ENCODE peak calls at places on chromosomes 11 and 22, in nine cellular contexts. U, H, N, O, Q, Y, C, V and G are unnamed samples.

GRCh38 chr22:38422615-38423511 is 32.1 kb downstream of the KCNJ4 start:
- DNase-seq in Y (peak), Q (no peak), V (no peak), C (no peak), N (no peak), O (peak), H (no peak), U (peak), G (peak)

GRCh38 chr22:45680932-45681700 is 9.5 kb downstream of the ATXN10 start:
- DNase-seq in N (no peak), O (no peak), U (no peak), V (no peak), C (no peak), H (no peak), Q (no peak), Y (no peak), G (no peak)

GRCh38 chr11:20032577-20033265 is 127.6 kb downstream of the DBX1 start:
- DNase-seq in C (no peak), O (no peak), Y (no peak), Q (no peak), U (no peak), V (no peak), N (no peak), H (no peak), G (no peak)

GRCh38 chr11:69348414-69349235 is 54.7 kb downstream of the MYEOV start:
- DNase-seq in V (no peak), N (no peak), Y (no peak), H (no peak), C (peak), U (no peak), O (no peak), Q (no peak), G (no peak)

GRCh38 chr11:130051077-130051476 is 18.6 kb upstream of the APLP2 start:
- DNase-seq in V (no peak), Q (no peak), C (no peak), U (no peak), O (no peak), N (no peak), H (no peak), Y (no peak), G (no peak)

GRCh38 chr11:9344046-9344680 is 29.8 kb upstream of the TMEM41B start:
- DNase-seq in Y (no peak), N (no peak), Q (no peak), V (no peak), C (no peak), H (no peak), U (no peak), O (no peak), G (no peak)

GRCh38 chr11:44780940-44781631 is 54.3 kb downstream of the TSPAN18 start:
- DNase-seq in O (peak), C (peak), N (no peak), U (no peak), H (no peak), Q (no peak), V (no peak), Y (no peak), G (no peak)

GRCh38 chr11:88275636-88276035 is 61.9 kb downstream of the CTSC start:
- DNase-seq in C (no peak), Q (no peak), O (no peak), V (no peak), Y (no peak), U (no peak), H (no peak), N (no peak), G (no peak)

GRCh38 chr11:121741316-121741715 is 288.5 kb upstream of the SORL1-AS1 start:
- DNase-seq in Q (no peak), O (no peak), V (no peak), U (no peak), H (no peak), Y (no peak), C (no peak), N (no peak), G (no peak)

GRCh38 chr11:27183672-27184457 is 143.2 kb downstream of the BBOX1 start:
- DNase-seq in Q (peak), N (peak), U (peak), O (peak), C (no peak), Y (peak), H (no peak), V (no peak), G (no peak)

GRCh38 chr11:81237139-81237538 is 1496.5 kb downstream of the FAM181B start:
- DNase-seq in H (no peak), Y (peak), N (peak), O (no peak), C (no peak), Q (peak), U (no peak), V (no peak), G (no peak)

GRCh38 chr22:31715157-31715778 is 34.7 kb downstream of the PRR14L start:
- DNase-seq in N (no peak), Q (no peak), V (no peak), Y (no peak), C (no peak), O (no peak), U (no peak), H (no peak), G (no peak)

GRCh38 chr11:69704508-69705245 is 855 bp upstream of the FGF19 start:
- DNase-seq in H (no peak), U (no peak), N (no peak), Y (peak), O (peak), V (no peak), Q (no peak), C (no peak), G (no peak)

GRCh38 chr11:66268953-66269906 is 791 bp downstream of the RAB1B start:
- DNase-seq in Y (peak), O (peak), H (no peak), U (no peak), C (no peak), Q (no peak), V (no peak), N (peak), G (no peak)

GRCh38 chr22:40247976-40248375 is 70.3 kb downstream of the TNRC6B start:
- DNase-seq in Q (no peak), V (no peak), H (no peak), U (no peak), C (no peak), Y (no peak), O (no peak), N (no peak), G (no peak)

GRCh38 chr22:36116127-36116526 is 44.4 kb downstream of the APOL3 start:
- DNase-seq in C (no peak), V (no peak), U (no peak), Y (no peak), N (no peak), H (no peak), Q (no peak), O (no peak), G (no peak)

GRCh38 chr22:32776397-32776796 is 25.1 kb upstream of the TIMP3 start:
- DNase-seq in H (no peak), C (no peak), O (no peak), Q (no peak), U (no peak), N (no peak), V (no peak), Y (no peak), G (no peak)

GRCh38 chr11:27040302-27041115 is at the start of gene BBOX1:
- DNase-seq in Y (peak), Q (peak), O (no peak), V (peak), H (no peak), N (no peak), C (no peak), U (no peak), G (peak)

GRCh38 chr22:28855355-28856094 is 27.8 kb upstream of the ZNRF3 start:
- DNase-seq in Q (peak), N (peak), C (no peak), U (peak), V (peak), Y (peak), O (peak), H (peak), G (peak)

GRCh38 chr11:43708776-43709175 is 28.2 kb downstream of the HSD17B12 start:
- DNase-seq in C (no peak), O (no peak), U (no peak), V (no peak), Y (peak), H (no peak), N (no peak), Q (no peak), G (no peak)

GRCh38 chr11:100855466-100856067 is 168.5 kb downstream of the ARHGAP42 start:
- DNase-seq in O (no peak), C (no peak), N (peak), H (no peak), V (no peak), Y (peak), Q (no peak), U (no peak), G (no peak)

GRCh38 chr11:12680246-12680939 is 6.2 kb downstream of the TEAD1 start:
- DNase-seq in Y (peak), V (peak), H (peak), Q (peak), O (peak), U (peak), N (peak), C (peak), G (peak)

GRCh38 chr11:36404831-36405230 is 105.2 kb downstream of the TRAF6 start:
- DNase-seq in Q (no peak), O (no peak), U (no peak), C (no peak), Y (no peak), N (no peak), H (no peak), V (no peak), G (no peak)